ENCODE peak calls at places on chromosomes 13 and 19, in four cellular contexts. F is A549, U is WTC11, L is HepG2. K is an unnamed sample.

GRCh38 chr19:58476498-58477015 is 405 bp downstream of the ZNF446 start:
- DNase-seq in F (no peak), U (no peak), L (peak), K (no peak)

GRCh38 chr13:62964522-62964921 is 1548.9 kb upstream of the PCDH20 start:
- DNase-seq in F (no peak), U (no peak), L (no peak), K (no peak)

GRCh38 chr13:26558074-26558805 is 757 bp downstream of the WASF3 start:
- DNase-seq in F (no peak), U (peak), L (no peak), K (peak)

GRCh38 chr19:4908781-4909171 is 525 bp upstream of the UHRF1 start:
- DNase-seq in F (no peak), U (no peak), L (peak), K (no peak)

GRCh38 chr13:94115054-94115453 is 364.4 kb downstream of the DCT start:
- DNase-seq in F (no peak), U (no peak), L (no peak), K (no peak)

GRCh38 chr19:11378319-11379189 is 4.1 kb downstream of the SWSAP1 start:
- DNase-seq in F (peak), U (peak), L (peak), K (peak)

GRCh38 chr13:94400874-94401273 is 78.6 kb downstream of the DCT start:
- DNase-seq in F (no peak), U (no peak), L (peak), K (no peak)

GRCh38 chr13:49315036-49315565 is 67.4 kb downstream of the CDADC1 start:
- DNase-seq in F (no peak), U (no peak), L (no peak), K (no peak)

GRCh38 chr13:110380359-110381028 is 73.4 kb downstream of the COL4A2 start:
- DNase-seq in F (no peak), U (no peak), L (no peak), K (peak)

GRCh38 chr19:2494084-2494446 is 18.1 kb downstream of the GADD45B start:
- DNase-seq in F (no peak), U (no peak), L (no peak), K (no peak)

GRCh38 chr19:42325896-42326771 is 699 bp downstream of the MEGF8 start:
- DNase-seq in F (peak), U (peak), L (no peak), K (no peak)

GRCh38 chr13:24921003-24921402 is 157.0 kb downstream of the RNF17 start:
- DNase-seq in F (no peak), U (no peak), L (no peak), K (no peak)

GRCh38 chr13:87128006-87128405 is 543.2 kb upstream of the SLITRK5 start:
- DNase-seq in F (no peak), U (peak), L (no peak), K (no peak)

GRCh38 chr13:112940236-112940635 is 28.8 kb upstream of the MCF2L start:
- DNase-seq in F (no peak), U (no peak), L (no peak), K (no peak)

GRCh38 chr19:31438401-31439269 is 89.4 kb upstream of the TSHZ3 start:
- DNase-seq in F (no peak), U (no peak), L (no peak), K (no peak)

GRCh38 chr19:38736036-38736412 is 8.2 kb downstream of the CAPN12 start:
- DNase-seq in F (peak), U (peak), L (no peak), K (no peak)

GRCh38 chr13:19957320-19958118 is 1.0 kb upstream of the ZMYM2 start:
- DNase-seq in F (peak), U (peak), L (no peak), K (peak)

GRCh38 chr19:37981785-37982475 is 74.9 kb downstream of the SIPA1L3 start:
- DNase-seq in F (no peak), U (no peak), L (no peak), K (no peak)

GRCh38 chr19:47378246-47378645 is 29.1 kb downstream of the DHX34 start:
- DNase-seq in F (no peak), U (no peak), L (no peak), K (no peak)

GRCh38 chr19:17081672-17082630 is 6.4 kb downstream of the MYO9B start:
- DNase-seq in F (no peak), U (no peak), L (no peak), K (no peak)

GRCh38 chr13:98307392-98307743 is 130.3 kb upstream of the RNF113B start:
- DNase-seq in F (no peak), U (no peak), L (no peak), K (peak)

GRCh38 chr13:44930907-44931676 is 58.2 kb downstream of the NUFIP1 start:
- DNase-seq in F (no peak), U (no peak), L (no peak), K (no peak)

GRCh38 chr19:10625003-10625761 is at the start of gene SLC44A2:
- DNase-seq in F (peak), U (peak), L (no peak), K (peak)

DNA sequence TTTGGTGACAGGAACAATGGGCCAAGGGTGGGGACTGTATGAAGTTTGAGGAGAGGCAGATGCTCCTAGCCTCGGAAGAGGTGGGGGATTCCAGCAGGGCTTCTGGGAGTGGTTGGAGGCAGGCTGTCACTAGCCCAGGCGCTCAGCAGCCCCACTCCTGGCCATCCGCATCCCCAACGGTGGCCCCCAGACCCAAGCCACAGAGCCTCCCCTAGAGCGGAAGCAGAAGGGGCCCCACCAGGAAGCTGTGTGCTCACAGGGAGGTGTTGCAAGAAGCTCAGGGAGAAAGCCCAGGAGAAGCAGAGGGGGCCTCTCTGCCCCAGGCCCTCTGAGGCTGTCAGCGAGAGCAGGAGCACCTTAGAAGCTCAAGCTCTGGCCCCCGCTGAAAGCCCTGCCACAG is 8.3 kb downstream of the PRAM1 start:
- DNase-seq in F (no peak), U (no peak), L (no peak), K (no peak)
- TF ChIP-seq JUN in F (no peak), U (no peak), L (no peak), K (no peak)

GRCh38 chr13:109203587-109203986 is 574.2 kb downstream of the MYO16 start:
- DNase-seq in F (no peak), U (no peak), L (no peak), K (no peak)
- TF ChIP-seq JUN in F (no peak), U (no peak), L (no peak), K (no peak)

DNA sequence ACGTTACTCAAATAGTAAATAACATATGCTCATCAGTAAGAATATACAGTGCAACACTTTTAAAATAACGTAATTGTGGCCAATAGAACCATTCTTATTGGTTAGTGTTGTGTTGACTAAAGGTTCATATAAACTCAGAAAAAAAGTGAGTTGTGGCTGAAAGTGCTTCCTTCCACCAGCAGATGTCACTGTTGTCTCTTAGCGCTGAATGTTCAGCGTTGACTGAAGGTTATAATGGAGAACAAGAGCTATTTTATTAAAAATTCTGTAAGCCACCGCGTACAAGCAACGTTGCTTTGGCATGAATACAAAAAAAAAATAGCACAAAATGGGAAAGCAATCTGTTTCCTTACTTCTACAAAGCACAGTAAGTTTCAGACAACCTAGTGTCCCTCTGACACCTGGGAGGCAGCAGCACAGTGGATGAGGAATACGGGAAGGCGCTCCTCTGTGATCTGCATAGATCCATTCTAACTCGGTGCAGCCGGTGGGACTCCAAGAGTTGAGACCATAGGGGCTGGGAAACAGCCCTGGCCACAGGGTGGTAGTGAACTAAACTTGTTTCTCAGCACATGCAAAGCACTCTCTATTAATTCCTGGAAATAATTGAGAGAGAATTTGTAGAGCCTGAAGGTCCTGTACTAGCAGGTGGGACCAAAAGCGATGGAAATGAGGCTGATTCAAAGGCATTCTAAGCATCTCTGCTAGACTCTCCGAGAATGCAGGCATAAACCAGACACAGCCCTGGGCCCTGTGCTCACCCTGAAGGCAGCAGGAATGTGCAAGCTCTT is 23.9 kb upstream of the OXGR1 start:
- DNase-seq in F (no peak), U (peak), L (peak), K (peak)
- TF ChIP-seq JUN in F (no peak), U (no peak), L (no peak), K (no peak)

GRCh38 chr13:50519866-50520265 is 323.6 kb downstream of the DLEU7 start:
- DNase-seq in F (no peak), U (no peak), L (no peak), K (no peak)
- TF ChIP-seq JUN in F (no peak), U (no peak), L (no peak), K (no peak)

GRCh38 chr13:59444210-59444857 is 719.4 kb downstream of the DIAPH3 start:
- DNase-seq in F (no peak), U (no peak), L (no peak), K (no peak)
- TF ChIP-seq JUN in F (no peak), U (no peak), L (no peak), K (no peak)

GRCh38 chr13:74270018-74270417 is 135.8 kb upstream of the KLF12 start:
- DNase-seq in F (no peak), U (no peak), L (no peak), K (no peak)
- TF ChIP-seq JUN in F (no peak), U (no peak), L (no peak), K (no peak)